ENCODE peak calls at places on chromosomes 12 and 14, in four cellular contexts. F is HCT116, N is H1, H is GM12878. I is an unnamed sample.

GRCh38 chr12:99966429-99966828 is 18.3 kb downstream of the ANKS1B start:
- DNase-seq in F (no peak), N (no peak), H (no peak), I (no peak)

GRCh38 chr12:24596768-24597388 is 352.0 kb downstream of the BCAT1 start:
- DNase-seq in F (no peak), N (no peak), H (no peak), I (peak)

GRCh38 chr14:64757601-64758000 is 53.4 kb downstream of the PLEKHG3 start:
- DNase-seq in F (no peak), N (no peak), H (no peak), I (no peak)

GRCh38 chr12:56346663-56347062 is 8.0 kb downstream of the IL23A start:
- DNase-seq in F (no peak), N (no peak), H (no peak), I (no peak)

GRCh38 chr12:23431006-23431405 is 518.5 kb downstream of the SOX5 start:
- DNase-seq in F (no peak), N (no peak), H (no peak), I (no peak)

GRCh38 chr14:56659964-56660551 is 80.5 kb downstream of the TMEM260 start:
- DNase-seq in F (peak), N (no peak), H (no peak), I (peak)

GRCh38 chr12:56216461-56216860 is 5.3 kb downstream of the RNF41 start:
- DNase-seq in F (no peak), N (no peak), H (no peak), I (no peak)

GRCh38 chr12:93667672-93668071 is 9.5 kb upstream of the CRADD start:
- DNase-seq in F (no peak), N (no peak), H (no peak), I (no peak)

GRCh38 chr14:92486881-92487280 is 26.7 kb upstream of the RIN3 start:
- DNase-seq in F (no peak), N (no peak), H (no peak), I (no peak)

GRCh38 chr12:210277-211141 is 3.4 kb downstream of the SLC6A12 start:
- DNase-seq in F (no peak), N (no peak), H (no peak), I (no peak)

GRCh38 chr14:61421212-61421923 is 100.0 kb downstream of the PRKCH start:
- DNase-seq in F (no peak), N (no peak), H (no peak), I (no peak)

GRCh38 chr14:61428261-61428660 is 106.9 kb downstream of the PRKCH start:
- DNase-seq in F (no peak), N (no peak), H (no peak), I (no peak)

GRCh38 chr14:61429316-61429715 is 107.9 kb downstream of the PRKCH start:
- DNase-seq in F (no peak), N (no peak), H (no peak), I (no peak)

GRCh38 chr14:61430066-61430757 is 108.8 kb downstream of the PRKCH start:
- DNase-seq in F (no peak), N (no peak), H (no peak), I (no peak)

GRCh38 chr14:61426048-61426447 is 104.7 kb downstream of the PRKCH start:
- DNase-seq in F (no peak), N (no peak), H (no peak), I (no peak)
- TF ChIP-seq EGR1 in F (no peak), N (no peak), H (no peak), I (no peak)

GRCh38 chr14:102760485-102761193 is 16.6 kb upstream of the TRAF3 start:
- DNase-seq in F (no peak), N (no peak), H (no peak), I (no peak)
- TF ChIP-seq EGR1 in F (no peak), N (no peak), H (no peak), I (no peak)

DNA sequence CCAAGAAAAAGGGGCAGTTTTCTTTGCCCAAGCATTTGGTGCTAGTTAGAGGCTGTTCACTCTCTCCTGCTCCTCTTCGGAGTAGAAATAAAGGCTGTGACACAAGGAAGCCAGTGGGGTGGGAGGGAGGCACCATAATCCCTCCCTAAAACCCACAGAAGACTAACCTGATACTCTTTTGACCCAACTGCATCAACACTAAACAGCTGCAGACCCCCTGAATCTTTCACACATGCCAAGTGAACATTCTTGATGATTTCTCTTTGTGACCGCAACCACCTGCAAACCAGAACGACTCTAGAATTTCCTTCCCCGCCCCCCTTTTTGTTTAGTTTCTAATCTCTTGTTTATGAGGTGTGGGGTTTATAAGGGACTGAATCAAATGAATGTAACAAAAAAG is 175.8 kb upstream of the BCL2L14 start:
- DNase-seq in F (no peak), N (no peak), H (peak), I (no peak)
- TF ChIP-seq EGR1 in F (no peak), N (no peak), H (no peak), I (no peak)

GRCh38 chr12:6370576-6370935 is 4.8 kb downstream of the SCNN1A start:
- DNase-seq in F (no peak), N (no peak), H (no peak), I (no peak)

GRCh38 chr12:6367969-6368892 is 7.1 kb downstream of the SCNN1A start:
- DNase-seq in F (no peak), N (no peak), H (no peak), I (peak)

GRCh38 chr12:6368906-6369525 is 6.3 kb downstream of the SCNN1A start:
- DNase-seq in F (no peak), N (no peak), H (no peak), I (no peak)

GRCh38 chr12:6370994-6371754 is 4.2 kb downstream of the SCNN1A start:
- DNase-seq in F (peak), N (peak), H (peak), I (peak)

GRCh38 chr12:6369916-6370575 is 5.3 kb downstream of the SCNN1A start:
- DNase-seq in F (no peak), N (no peak), H (no peak), I (no peak)
- TF ChIP-seq EGR1 in F (no peak), N (no peak), H (no peak), I (no peak)

DNA sequence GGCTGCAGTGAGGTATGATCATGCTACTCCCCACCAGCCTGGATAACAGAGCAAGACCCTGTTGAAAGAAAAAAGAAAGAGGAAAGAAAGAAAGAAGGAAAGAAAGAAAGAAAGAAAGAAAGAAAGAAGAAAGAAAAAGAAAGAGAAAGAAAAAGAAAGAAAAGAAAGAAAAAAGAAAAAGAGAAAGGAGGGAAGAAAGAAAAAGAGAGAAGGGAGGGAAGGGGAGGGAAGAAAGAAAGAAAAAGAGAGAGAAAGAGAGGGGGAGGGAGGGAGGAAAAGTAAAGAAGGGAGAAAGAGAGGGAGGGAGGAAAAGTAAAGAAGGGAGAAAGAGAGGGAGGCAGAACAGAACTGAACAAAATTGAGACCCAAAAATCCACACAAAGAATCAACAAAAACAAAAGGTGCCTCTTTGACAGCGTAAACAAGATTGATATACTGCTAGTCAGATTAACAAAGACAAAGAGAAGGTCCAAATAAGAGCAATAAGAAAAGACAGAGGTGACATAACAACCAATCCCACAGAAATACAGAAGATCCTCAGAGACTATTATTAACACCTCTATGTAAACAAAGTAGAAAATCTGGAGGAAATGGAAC is 293.9 kb upstream of the AMIGO2 start:
- DNase-seq in F (no peak), N (no peak), H (no peak), I (no peak)
- TF ChIP-seq EGR1 in F (no peak), N (no peak), H (no peak), I (no peak)

DNA sequence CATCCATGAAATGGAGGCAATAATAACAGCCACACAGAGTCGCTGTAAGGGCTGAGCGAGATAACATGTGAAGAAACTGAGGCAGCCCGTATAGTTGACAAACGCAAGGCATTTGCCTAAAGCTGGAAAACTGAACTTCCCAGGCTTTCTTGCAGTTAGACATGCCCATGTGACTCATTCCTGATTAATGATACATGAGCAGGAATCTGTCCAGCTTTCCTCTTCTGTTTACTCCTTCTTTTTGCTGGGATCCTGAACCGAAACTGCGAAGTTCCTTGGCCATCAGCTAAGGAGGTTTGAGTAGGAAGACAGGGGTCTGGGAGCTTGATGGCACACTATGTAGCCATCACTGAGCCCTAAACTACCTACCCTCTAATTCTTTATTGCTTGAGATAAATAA is 52.2 kb downstream of the ST8SIA1 start:
- DNase-seq in F (no peak), N (no peak), H (no peak), I (no peak)
- TF ChIP-seq EGR1 in F (no peak), N (no peak), H (no peak), I (no peak)